ENCODE peak calls at places on chromosomes 12 and 14, in six cellular contexts. R is cardiac muscle cell; Z is tibial nerve; S is KG1; D is type B pancreatic cell; W is stimulated activated CD8-positive, alpha-beta memory T cell treated with anti-CD3 and anti-CD28 coated beads, Interleukin-15, amount 100 ng/mL, for 1 hour. A is an unnamed sample.

GRCh38 chr12:102960766-102961487 is 3.5 kb downstream of the ASCL1 start:
- DNase-seq in D (no peak), Z (no peak), R (peak; percentile 21), W (no peak), S (no peak), A (no peak)

GRCh38 chr12:460301-461230 is 827 bp downstream of the B4GALNT3 start:
- DNase-seq in Z (no peak), R (peak; percentile 41), W (no peak), S (no peak), D (no peak), A (peak; percentile 36)

GRCh38 chr14:77120771-77121743 is 20.5 kb downstream of the ZDHHC22 start:
- DNase-seq in R (no peak), S (no peak), D (no peak), W (no peak), Z (no peak), A (no peak)

GRCh38 chr12:86801439-86801838 is 545.2 kb upstream of the MGAT4C start:
- DNase-seq in Z (no peak), W (no peak), S (no peak), D (no peak), R (no peak), A (no peak)

GRCh38 chr12:92046557-92046956 is 99.1 kb downstream of the BTG1 start:
- DNase-seq in W (no peak), D (no peak), R (no peak), S (no peak), Z (no peak), A (no peak)

GRCh38 chr12:50073206-50073605 is 11.9 kb upstream of the SMARCD1 start:
- DNase-seq in Z (no peak), R (no peak), D (no peak), S (no peak), W (no peak), A (no peak)

GRCh38 chr14:35050652-35051051 is 4.6 kb downstream of the FAM177A1 start:
- DNase-seq in S (no peak), W (no peak), D (no peak), Z (no peak), R (no peak), A (no peak)

GRCh38 chr12:26953447-26953846 is 15.2 kb downstream of the FGFR1OP2 start:
- DNase-seq in D (no peak), W (no peak), S (no peak), R (peak; percentile 35), Z (no peak), A (no peak)

GRCh38 chr14:24688030-24688658 is 54.2 kb upstream of the GZMB start:
- DNase-seq in W (no peak), S (no peak), Z (no peak), R (no peak), D (no peak), A (no peak)

GRCh38 chr14:90487031-90487430 is 90.2 kb downstream of the CALM1 start:
- DNase-seq in R (no peak), Z (no peak), S (no peak), W (no peak), D (peak; percentile 65), A (no peak)

GRCh38 chr12:126268222-126268621 is 1203.0 kb downstream of the AACS start:
- DNase-seq in W (no peak), D (no peak), Z (no peak), R (no peak), S (no peak), A (no peak)

GRCh38 chr12:32549675-32550079 is 129.4 kb upstream of the DNM1L start:
- DNase-seq in R (no peak), W (no peak), S (no peak), D (no peak), Z (no peak), A (no peak)

GRCh38 chr12:45988259-45988658 is 2.1 kb downstream of the SCAF11 start:
- DNase-seq in W (no peak), R (no peak), Z (no peak), D (no peak), S (no peak), A (no peak)

GRCh38 chr12:111033281-111034147 is 113.1 kb upstream of the MYL2 start:
- DNase-seq in W (no peak), Z (no peak), R (peak; percentile 65), S (no peak), D (no peak), A (no peak)

GRCh38 chr14:100149789-100150611 is 9.4 kb downstream of the DEGS2 start:
- DNase-seq in R (no peak), Z (no peak), W (no peak), S (no peak), D (no peak), A (no peak)

GRCh38 chr12:18808221-18808620 is 70.3 kb downstream of the CAPZA3 start:
- DNase-seq in Z (no peak), S (no peak), W (no peak), R (no peak), D (no peak), A (no peak)

GRCh38 chr12:117850048-117850447 is 118.7 kb downstream of the KSR2 start:
- DNase-seq in Z (no peak), R (peak; percentile 66), D (no peak), W (no peak), S (no peak), A (no peak)

GRCh38 chr12:24960222-24960855 is 11.4 kb upstream of the BCAT1 start:
- DNase-seq in Z (no peak), D (no peak), S (peak; percentile 26), W (no peak), R (peak; percentile 28), A (no peak)

GRCh38 chr12:905273-906076 is 44.0 kb downstream of the RAD52 start:
- DNase-seq in Z (no peak), S (no peak), W (no peak), D (no peak), R (no peak), A (no peak)

GRCh38 chr14:25400607-25401206 is 350.8 kb upstream of the STXBP6 start:
- DNase-seq in W (no peak), S (peak; percentile 9), R (peak; percentile 72), D (no peak), Z (peak; percentile 34), A (no peak)

GRCh38 chr12:67482751-67483661 is 165.5 kb upstream of the DYRK2 start:
- DNase-seq in W (peak; percentile 50), S (peak; percentile 84), Z (peak; percentile 55), D (no peak), R (peak; percentile 86), A (peak; percentile 43)

GRCh38 chr14:67524152-67524963 is 8.7 kb upstream of the PLEKHH1 start:
- DNase-seq in D (no peak), R (no peak), Z (no peak), S (no peak), W (no peak), A (no peak)

GRCh38 chr14:59870277-59871165 is at the start of gene RTN1:
- DNase-seq in S (no peak), R (peak; percentile 87), D (peak; percentile 76), W (no peak), Z (peak; percentile 35), A (no peak)

GRCh38 chr12:123115409-123116111 is 35.3 kb downstream of the PITPNM2 start:
- DNase-seq in Z (peak; percentile 49), R (no peak), S (no peak), D (no peak), W (no peak), A (peak; percentile 77)